ENCODE peak calls at places on chromosomes 5 and 9, in four cellular contexts. N, D, U and K are unnamed samples.

GRCh38 chr5:149268928-149269557 is 2.6 kb upstream of the AFAP1L1 start:
- DNase-seq in N (no peak), D (peak), U (no peak), K (peak)

GRCh38 chr5:126481243-126481642 is 58.0 kb downstream of the GRAMD2B start:
- DNase-seq in N (no peak), D (peak), U (no peak), K (no peak)

GRCh38 chr5:82352146-82352791 is 74.1 kb upstream of the RPS23 start:
- DNase-seq in N (no peak), D (peak), U (no peak), K (peak)

GRCh38 chr5:72841756-72842535 is 25.5 kb downstream of the TNPO1 start:
- DNase-seq in N (no peak), D (peak), U (no peak), K (peak)

GRCh38 chr5:73858786-73859185 is 232.8 kb downstream of the ARHGEF28 start:
- DNase-seq in N (no peak), D (no peak), U (no peak), K (no peak)

GRCh38 chr9:101018391-101018990 is 10.0 kb upstream of the PLPPR1 start:
- DNase-seq in N (no peak), D (no peak), U (no peak), K (no peak)

GRCh38 chr5:97121848-97122247 is 20.6 kb downstream of the LIX1 start:
- DNase-seq in N (no peak), D (no peak), U (no peak), K (no peak)

GRCh38 chr5:115243412-115243811 is 19.3 kb downstream of the PGGT1B start:
- DNase-seq in N (no peak), D (peak), U (no peak), K (peak)

GRCh38 chr5:72410896-72411295 is 90.7 kb downstream of the PTCD2 start:
- DNase-seq in N (no peak), D (peak), U (no peak), K (peak)

GRCh38 chr9:120926397-120926928 is at the start of gene TRAF1:
- DNase-seq in N (no peak), D (no peak), U (no peak), K (no peak)

GRCh38 chr9:131732061-131732526 is 7.8 kb downstream of the RAPGEF1 start:
- DNase-seq in N (no peak), D (peak), U (no peak), K (peak)

GRCh38 chr5:137201876-137202275 is 297.2 kb downstream of the SPOCK1 start:
- DNase-seq in N (no peak), D (peak), U (no peak), K (peak)

GRCh38 chr9:130689572-130689936 is 4.0 kb upstream of the EXOSC2 start:
- DNase-seq in N (no peak), D (no peak), U (no peak), K (no peak)

GRCh38 chr5:173764321-173765029 is 123.7 kb upstream of the CPEB4 start:
- DNase-seq in N (no peak), D (peak), U (no peak), K (peak)

GRCh38 chr5:111820072-111820471 is 63.1 kb upstream of the NREP start:
- DNase-seq in N (no peak), D (peak), U (no peak), K (no peak)

GRCh38 chr5:158884827-158885512 is 214.7 kb downstream of the EBF1 start:
- DNase-seq in N (no peak), D (no peak), U (no peak), K (no peak)

GRCh38 chr5:141430332-141431113 is at the start of gene PCDHGA12:
- DNase-seq in N (no peak), D (peak), U (no peak), K (peak)

GRCh38 chr5:77620404-77620803 is 18.1 kb downstream of the OTP start:
- DNase-seq in N (no peak), D (no peak), U (no peak), K (no peak)

GRCh38 chr9:85942913-85943729 is 2.2 kb downstream of the NAA35 start:
- DNase-seq in N (no peak), D (no peak), U (no peak), K (no peak)

GRCh38 chr9:87088192-87088591 is 140.9 kb upstream of the GAS1 start:
- DNase-seq in N (no peak), D (no peak), U (no peak), K (no peak)

GRCh38 chr9:4349841-4350418 is 50.1 kb upstream of the GLIS3 start:
- DNase-seq in N (no peak), D (no peak), U (no peak), K (no peak)

GRCh38 chr5:106312360-106312759 is 1358.4 kb downstream of the EFNA5 start:
- DNase-seq in N (no peak), D (peak), U (no peak), K (peak)

GRCh38 chr5:149404746-149405549 is 25.9 kb upstream of the IL17B start:
- DNase-seq in N (no peak), D (peak), U (no peak), K (peak)

GRCh38 chr5:154209591-154210081 is 19.1 kb downstream of the GALNT10 start:
- DNase-seq in N (no peak), D (no peak), U (no peak), K (no peak)

GRCh38 chr5:115068239-115069086 is 101.2 kb downstream of the TRIM36 start:
- DNase-seq in N (no peak), D (peak), U (no peak), K (peak)

GRCh38 chr5:32115985-32116384 is 58.1 kb downstream of the GOLPH3 start:
- DNase-seq in N (no peak), D (no peak), U (no peak), K (no peak)